ENCODE peak calls at places on chromosomes 12 and 14, in four cellular contexts. R is naive thymus-derived CD4-positive, alpha-beta T cell; B is CD8-positive, alpha-beta T cell; F is A549. H is an unnamed sample.

GRCh38 chr14:67245104-67245503 is 3.9 kb downstream of the PALS1 start:
- DNase-seq in F (no peak), R (no peak), B (no peak), H (no peak)

GRCh38 chr14:92719421-92719820 is 29.0 kb downstream of the LGMN start:
- DNase-seq in B (no peak), F (no peak), R (no peak), H (no peak)

GRCh38 chr14:94345344-94346072 is 22.4 kb upstream of the SERPINA6 start:
- DNase-seq in F (peak; percentile 82), R (no peak), B (no peak), H (no peak)

GRCh38 chr14:44910826-44911225 is 50.9 kb downstream of the KLHL28 start:
- DNase-seq in B (no peak), F (no peak), R (no peak), H (no peak)

GRCh38 chr14:68395585-68395984 is 397.3 kb downstream of the ZFP36L1 start:
- DNase-seq in B (no peak), F (no peak), R (no peak), H (no peak)

GRCh38 chr14:58643366-58643765 is 5.6 kb downstream of the DACT1 start:
- DNase-seq in F (no peak), R (no peak), B (no peak), H (no peak)

GRCh38 chr14:74941676-74942097 is 13.7 kb downstream of the PGF start:
- DNase-seq in R (peak; percentile 61), F (no peak), B (peak; percentile 73), H (peak; percentile 72)

GRCh38 chr14:92317511-92317910 is 5.5 kb upstream of the SLC24A4 start:
- DNase-seq in R (no peak), B (no peak), F (no peak), H (no peak)

GRCh38 chr14:92686763-92687427 is 61.5 kb downstream of the LGMN start:
- DNase-seq in F (peak; percentile 91), B (peak; percentile 87), R (peak; percentile 66), H (peak; percentile 90)

GRCh38 chr12:109452489-109452888 is 24.6 kb downstream of the KCTD10 start:
- DNase-seq in B (no peak), R (no peak), F (no peak), H (no peak)

DNA sequence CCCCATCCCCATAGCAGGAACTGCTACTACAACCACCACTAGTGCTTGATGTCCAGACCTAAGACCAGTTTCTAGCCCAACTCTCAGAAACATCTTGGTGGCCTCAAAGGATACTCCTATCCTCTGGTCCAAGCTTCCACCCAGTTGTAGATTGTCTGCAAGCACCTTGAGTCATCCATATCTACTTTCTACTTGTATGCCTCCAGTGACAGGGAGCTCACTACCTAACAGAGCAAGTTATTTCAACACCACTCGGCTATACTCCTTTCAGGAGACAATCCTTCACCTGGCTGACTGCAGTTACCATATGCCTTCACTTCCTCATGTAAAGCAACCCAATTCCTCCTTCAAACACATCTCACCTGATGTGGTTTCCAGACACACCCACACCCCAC is 49.5 kb downstream of the KDM2B start:
- DNase-seq in B (no peak), R (peak; percentile 26), F (no peak), H (no peak)
- H3K4me1 ChIP-seq in B (peaks cover 44% of the 10 kb centered on the region), R (peaks cover 41% of the 10 kb centered on the region), F (peaks cover 21% of the 10 kb centered on the region), H (peaks cover 8% of the 10 kb centered on the region)

DNA sequence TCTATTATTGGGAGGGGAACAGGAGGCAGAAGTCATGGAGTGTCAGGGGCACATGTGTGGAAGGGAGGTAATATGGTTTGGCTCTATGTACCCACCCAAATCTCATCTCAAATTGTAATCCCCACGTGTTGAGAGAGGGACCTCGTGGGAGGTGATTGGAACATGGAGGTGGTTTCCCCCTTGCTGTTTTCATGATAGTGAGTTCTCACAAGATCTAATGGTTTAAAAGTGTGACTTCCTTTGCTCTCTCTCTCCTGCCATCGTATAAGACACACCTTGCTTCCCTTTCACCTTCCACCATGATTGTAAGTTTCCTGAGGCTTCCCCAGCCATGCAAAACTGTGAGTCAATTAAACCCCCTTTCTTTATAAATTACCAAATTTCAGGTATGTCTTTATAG is 41.6 kb upstream of the CDK17 start:
- DNase-seq in F (no peak), R (no peak), B (no peak), H (no peak)
- H3K4me1 ChIP-seq in F (peaks cover 3% of the 10 kb centered on the region), R (peaks cover 24% of the 10 kb centered on the region), B (peaks cover 26% of the 10 kb centered on the region), H (no peaks in the 10 kb centered on the region)

DNA sequence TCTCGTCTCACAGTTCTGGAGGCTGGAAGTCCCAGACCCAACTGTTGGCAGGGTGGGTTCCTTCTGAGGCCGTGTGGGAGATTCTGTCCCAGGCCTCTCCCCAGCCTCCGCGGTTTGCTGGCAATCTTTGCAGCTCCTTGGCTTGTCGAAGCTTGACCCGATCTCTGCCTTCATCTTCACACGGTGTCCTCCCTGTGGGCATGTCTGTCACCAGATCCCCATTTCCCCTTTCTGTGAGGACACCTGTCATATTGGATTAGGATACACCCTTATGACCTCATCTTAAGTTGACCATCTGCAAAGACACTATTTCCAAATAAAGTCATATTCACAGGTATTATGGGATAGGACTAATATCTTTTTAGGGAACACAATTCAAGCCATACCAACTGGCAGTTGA is 22.6 kb upstream of the LRP1-AS start:
- DNase-seq in B (no peak), F (no peak), R (no peak), H (no peak)
- H3K4me1 ChIP-seq in B (no peaks in the 10 kb centered on the region), F (peaks cover 33% of the 10 kb centered on the region), R (no peaks in the 10 kb centered on the region), H (no peaks in the 10 kb centered on the region)

GRCh38 chr12:52873832-52874572 is 25.2 kb upstream of the KRT78 start:
- DNase-seq in B (no peak), R (peak; percentile 37), F (peak; percentile 98), H (peak; percentile 95)
- H3K4me1 ChIP-seq in B (peaks cover 22% of the 10 kb centered on the region), R (peaks cover 12% of the 10 kb centered on the region), F (peaks cover 95% of the 10 kb centered on the region), H (peaks cover 60% of the 10 kb centered on the region)

GRCh38 chr12:121626087-121626852 is at the start of gene ORAI1:
- DNase-seq in B (peak; percentile 98), F (peak; percentile 80), R (peak; percentile 97), H (peak; percentile 99)

GRCh38 chr12:121630791-121631190 is 4.5 kb downstream of the ORAI1 start:
- DNase-seq in F (no peak), B (no peak), R (no peak), H (no peak)

GRCh38 chr12:121628037-121628436 is 1.7 kb downstream of the ORAI1 start:
- DNase-seq in B (no peak), R (no peak), F (no peak), H (peak; percentile 67)

GRCh38 chr12:121626853-121627623 is 708 bp downstream of the ORAI1 start:
- DNase-seq in B (peak; percentile 82), F (peak; percentile 68), R (peak; percentile 81), H (peak; percentile 81)

DNA sequence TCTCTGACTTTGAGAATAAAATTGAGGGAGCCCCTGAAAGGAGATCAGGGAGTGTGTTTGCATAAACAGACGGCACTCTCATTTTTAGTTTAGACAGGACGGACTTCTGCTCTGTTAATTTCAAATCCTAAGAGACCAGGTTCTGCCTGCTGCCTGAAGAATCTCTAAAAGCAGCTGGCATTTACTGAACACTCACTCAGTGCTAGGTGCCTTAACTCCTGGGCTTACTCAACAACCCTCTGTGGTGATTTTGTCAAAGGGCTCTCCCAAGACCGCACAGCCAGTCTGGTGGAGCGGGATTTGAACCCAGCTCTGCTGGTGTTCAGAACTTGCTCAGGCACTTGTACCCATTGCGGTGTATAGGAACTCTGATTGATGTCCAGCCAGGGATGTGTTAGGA is 2.2 kb downstream of the ORAI1 start:
- DNase-seq in F (no peak), R (no peak), B (no peak), H (no peak)
- H3K4me1 ChIP-seq in F (peaks cover 41% of the 10 kb centered on the region), R (peaks cover 49% of the 10 kb centered on the region), B (peaks cover 65% of the 10 kb centered on the region), H (peaks cover 29% of the 10 kb centered on the region)

DNA sequence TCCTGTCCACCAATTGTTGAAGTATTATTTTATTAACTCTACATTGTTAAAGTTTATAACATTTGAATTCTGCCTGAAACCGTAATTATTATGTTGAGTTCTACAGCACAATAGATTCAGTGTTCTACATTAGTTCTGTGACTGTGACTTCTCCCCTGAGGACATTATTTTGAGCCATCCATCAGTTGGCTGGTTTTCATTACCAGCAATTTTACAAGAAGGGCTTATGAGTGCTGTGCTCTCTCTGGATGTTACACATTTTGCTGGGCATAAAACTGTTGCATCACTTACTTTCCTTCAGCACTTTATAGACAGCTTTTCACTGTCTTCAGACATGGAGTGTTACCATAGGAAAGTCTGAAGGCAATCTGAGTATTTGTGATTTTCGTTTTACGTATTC is 118.2 kb upstream of the KITLG start:
- DNase-seq in R (no peak), F (no peak), B (no peak), H (no peak)
- H3K4me1 ChIP-seq in R (no peaks in the 10 kb centered on the region), F (no peaks in the 10 kb centered on the region), B (no peaks in the 10 kb centered on the region), H (no peaks in the 10 kb centered on the region)

H was measured in Peyer's patch.